ENCODE peak calls at places on chromosome 11, in four cellular contexts. G, K, P and X are unnamed samples.

GRCh38 chr11:30392221-30392784 is 69.4 kb downstream of the ARL14EP start:
- DNase-seq in P (no peak), K (no peak), G (peak), X (peak)

GRCh38 chr11:65325435-65325834 is 8.2 kb upstream of the DPF2 start:
- DNase-seq in G (no peak), P (no peak), K (no peak), X (no peak)

GRCh38 chr11:2694995-2695939 is 4.5 kb downstream of the KCNQ1OT1 start:
- DNase-seq in K (no peak), G (no peak), P (no peak), X (no peak)

GRCh38 chr11:81892770-81893635 is 840.7 kb downstream of the FAM181B start:
- DNase-seq in P (no peak), K (no peak), G (no peak), X (no peak)

GRCh38 chr11:101439488-101439887 is 144.3 kb downstream of the TRPC6 start:
- DNase-seq in P (no peak), G (no peak), K (no peak), X (no peak)

GRCh38 chr11:44139565-44140313 is 44.3 kb downstream of the EXT2 start:
- DNase-seq in K (no peak), P (no peak), G (no peak), X (no peak)

GRCh38 chr11:129611661-129612566 is 203.7 kb upstream of the TMEM45B start:
- DNase-seq in G (peak), K (no peak), P (no peak), X (peak)

GRCh38 chr11:70597006-70597555 is 198.8 kb downstream of the CTTN start:
- DNase-seq in K (no peak), P (no peak), G (no peak), X (no peak)

GRCh38 chr11:11396290-11397042 is 43.4 kb upstream of the CSNK2A3 start:
- DNase-seq in G (peak), K (peak), P (no peak), X (peak)

GRCh38 chr11:17929171-17929570 is 83.7 kb downstream of the SERGEF start:
- DNase-seq in G (no peak), P (no peak), K (no peak), X (no peak)

GRCh38 chr11:60563553-60564235 is 48.5 kb downstream of the MS4A13 start:
- DNase-seq in G (no peak), P (no peak), K (peak), X (peak)

GRCh38 chr11:73907191-73907590 is 30.4 kb downstream of the PAAF1 start:
- DNase-seq in K (peak), G (peak), P (no peak), X (peak)

GRCh38 chr11:79414644-79415317 is 26.0 kb downstream of the TENM4 start:
- DNase-seq in P (no peak), G (peak), K (peak), X (peak)

GRCh38 chr11:87437844-87438223 is 400.1 kb downstream of the TMEM135 start:
- DNase-seq in G (peak), K (peak), P (no peak), X (peak)

GRCh38 chr11:35179466-35180135 is 40.6 kb downstream of the CD44 start:
- DNase-seq in K (no peak), P (no peak), G (no peak), X (no peak)

GRCh38 chr11:106304274-106304673 is 226.8 kb downstream of the AASDHPPT start:
- DNase-seq in P (no peak), K (peak), G (peak), X (peak)

GRCh38 chr11:115317428-115318185 is 186.6 kb downstream of the CADM1 start:
- DNase-seq in P (no peak), G (no peak), K (no peak), X (no peak)

GRCh38 chr11:20448838-20449237 is 61.3 kb downstream of the PRMT3 start:
- DNase-seq in G (no peak), P (no peak), K (no peak), X (no peak)

GRCh38 chr11:128493570-128493965 is 93.8 kb downstream of the ETS1 start:
- DNase-seq in K (no peak), P (no peak), G (no peak), X (no peak)

GRCh38 chr11:31821779-31822574 is 10.9 kb upstream of the PAX6 start:
- DNase-seq in G (no peak), P (no peak), K (no peak), X (no peak)

GRCh38 chr11:64934765-64935633 is 694 bp downstream of the GPHA2 start:
- DNase-seq in G (no peak), K (no peak), P (no peak), X (no peak)

GRCh38 chr11:12200359-12201015 is 90.1 kb downstream of the MICAL2 start:
- DNase-seq in P (no peak), K (peak), G (peak), X (peak)

GRCh38 chr11:57203359-57203758 is 21.6 kb downstream of the LRRC55 start:
- DNase-seq in P (no peak), G (peak), K (no peak), X (no peak)

GRCh38 chr11:86947541-86947940 is 7.7 kb downstream of the FZD4 start:
- DNase-seq in G (peak), K (peak), P (no peak), X (peak)

GRCh38 chr11:98107736-98108135 is 913.0 kb upstream of the CNTN5 start:
- DNase-seq in G (no peak), P (no peak), K (no peak), X (no peak)

GRCh38 chr11:25535462-25535861 is 796.5 kb upstream of the ANO3 start:
- DNase-seq in P (no peak), K (peak), G (no peak), X (no peak)

GRCh38 chr11:66002648-66003225 is 434 bp downstream of the BANF1 start:
- DNase-seq in G (peak), P (no peak), K (peak), X (peak)

GRCh38 chr11:134230339-134230738 is 5.9 kb downstream of the VPS26B start:
- DNase-seq in K (no peak), P (no peak), G (no peak), X (no peak)

GRCh38 chr11:130999086-130999485 is 82.8 kb upstream of the SNX19 start:
- DNase-seq in P (no peak), G (peak), K (peak), X (peak)

GRCh38 chr11:129639300-129639699 is 176.3 kb upstream of the TMEM45B start:
- DNase-seq in P (no peak), K (peak), G (peak), X (peak)

GRCh38 chr11:67629386-67630229 is at the start of gene NUDT8:
- DNase-seq in G (peak), K (peak), P (peak), X (peak)

GRCh38 chr11:95084509-95084908 is 5.1 kb upstream of the ENDOD1 start:
- DNase-seq in G (peak), P (no peak), K (peak), X (peak)

GRCh38 chr11:130314184-130314748 is 451 bp downstream of the ZBTB44 start:
- DNase-seq in G (peak), P (peak), K (no peak), X (peak)

GRCh38 chr11:1157341-1157644 is 460 bp upstream of the MUC5AC start:
- DNase-seq in G (no peak), P (no peak), K (no peak), X (no peak)